ENCODE peak calls at places on chromosome 5, in nine cellular contexts. F is iris pigment epithelial cell; U is activated T-helper 1 cell treated with anti-CD3 and anti-CD28 coated beads, Interleukin-12 subunit alpha, Interleukin-12 subunit beta, Interleukin-2, Interleukin-4 antibody, amounts not matched to agents 30 ng/mL and 10 ng/mL and 1 ng/mL, durations not matched to agents 14 hours and 24 hours and 36 hours; K is activated CD4-positive, alpha-beta T cell treated with anti-CD3 and anti-CD28 coated beads for 48 hours; L is GM12864; A is caudate nucleus; P is NCI-H2029; Z is heart left ventricle; N is CD4-positive, alpha-beta T cell. Y is an unnamed sample.

GRCh38 chr5:88792144-88792840 is 90.7 kb downstream of the MEF2C start:
- DNase-seq in F (peak; percentile 39), U (no peak), K (no peak), L (no peak), A (no peak), P (no peak), Z (no peak), N (no peak), Y (no peak)

GRCh38 chr5:32531885-32532520 is 53.4 kb upstream of the SUB1 start:
- DNase-seq in F (peak; percentile 65), U (peak; percentile 66), K (peak; percentile 64), L (no peak), A (no peak), P (no peak), Z (no peak), N (peak; percentile 50), Y (peak; percentile 70)

GRCh38 chr5:36242534-36243144 is 914 bp upstream of the NADK2 start:
- DNase-seq in F (no peak), U (no peak), K (peak; percentile 17), L (no peak), A (peak; percentile 26), P (no peak), Z (no peak), N (no peak), Y (no peak)

GRCh38 chr5:78515665-78516064 is 132.9 kb downstream of the LHFPL2 start:
- DNase-seq in F (no peak), U (no peak), K (no peak), L (no peak), A (no peak), P (no peak), Z (no peak), N (no peak), Y (no peak)

GRCh38 chr5:9233712-9234111 is 312.2 kb downstream of the SEMA5A start:
- DNase-seq in F (peak; percentile 51), U (no peak), K (no peak), L (no peak), A (no peak), P (no peak), Z (no peak), N (no peak), Y (no peak)

GRCh38 chr5:2207966-2208544 is 325.3 kb upstream of the IRX4 start:
- DNase-seq in F (no peak), U (no peak), K (peak; percentile 5), L (no peak), A (no peak), P (no peak), Z (no peak), N (no peak), Y (peak; percentile 35)

GRCh38 chr5:883475-884181 is 9.0 kb downstream of the BRD9 start:
- DNase-seq in F (no peak), U (no peak), K (no peak), L (no peak), A (no peak), P (no peak), Z (peak; percentile 20), N (no peak), Y (no peak)

GRCh38 chr5:170296036-170296934 is 1.3 kb downstream of the LCP2 start:
- DNase-seq in F (no peak), U (no peak), K (no peak), L (no peak), A (no peak), P (no peak), Z (no peak), N (no peak), Y (no peak)

GRCh38 chr5:175059687-175060194 is 335.4 kb downstream of the MSX2 start:
- DNase-seq in F (no peak), U (no peak), K (peak; percentile 36), L (no peak), A (peak; percentile 30), P (no peak), Z (no peak), N (no peak), Y (no peak)

GRCh38 chr5:40607202-40607601 is 72.5 kb upstream of the PTGER4 start:
- DNase-seq in F (no peak), U (no peak), K (no peak), L (no peak), A (no peak), P (no peak), Z (no peak), N (no peak), Y (no peak)

GRCh38 chr5:54905246-54905770 is 80.1 kb downstream of the ESM1 start:
- DNase-seq in F (no peak), U (no peak), K (no peak), L (no peak), A (no peak), P (no peak), Z (no peak), N (no peak), Y (no peak)

GRCh38 chr5:35644543-35644942 is 26.9 kb downstream of the SPEF2 start:
- DNase-seq in F (no peak), U (no peak), K (no peak), L (no peak), A (no peak), P (no peak), Z (no peak), N (no peak), Y (no peak)

GRCh38 chr5:161703528-161703927 is 18.0 kb downstream of the GABRA6 start:
- DNase-seq in F (no peak), U (no peak), K (no peak), L (no peak), A (no peak), P (no peak), Z (no peak), N (no peak), Y (no peak)

GRCh38 chr5:75536694-75537360 is 25.1 kb downstream of the POLK start:
- DNase-seq in F (peak; percentile 10), U (no peak), K (no peak), L (no peak), A (no peak), P (no peak), Z (no peak), N (no peak), Y (no peak)

GRCh38 chr5:3341446-3342240 is 254.0 kb upstream of the IRX1 start:
- DNase-seq in F (no peak), U (no peak), K (no peak), L (no peak), A (no peak), P (no peak), Z (peak; percentile 29), N (no peak), Y (no peak)

GRCh38 chr5:177232761-177233160 is 70.8 kb downstream of the RAB24 start:
- DNase-seq in F (peak; percentile 76), U (no peak), K (no peak), L (no peak), A (no peak), P (no peak), Z (no peak), N (no peak), Y (no peak)